ENCODE peak calls at places on chromosomes 7 and 10, in seven cellular contexts. H is vagina, Q is HepG2, S is Panc1, X is esophagus muscularis mucosa, P is transverse colon, I is SK-N-SH. N is an unnamed sample. For H3K36me3, the result is how much of the 10 kb centered on the place peaks cover.

GRCh38 chr7:80611353-80611752 is 27.1 kb upstream of the CD36 start:
- DNase-seq in X (no peak), P (no peak), S (no peak), I (no peak), H (no peak), Q (no peak), N (no peak)

GRCh38 chr10:50552308-50552707 is 71.4 kb downstream of the SGMS1 start:
- DNase-seq in X (no peak), P (no peak), H (no peak), S (no peak), I (no peak), Q (no peak), N (no peak)

GRCh38 chr7:148501707-148502139 is 88.8 kb upstream of the C7orf33 start:
- DNase-seq in X (peak), Q (no peak), H (no peak), I (no peak), P (peak), S (no peak), N (no peak)

GRCh38 chr7:113873554-113874151 is 45.2 kb downstream of the PPP1R3A start:
- DNase-seq in H (no peak), I (no peak), X (no peak), P (no peak), Q (no peak), S (no peak), N (no peak)

GRCh38 chr7:100040575-100040974 is 9.0 kb upstream of the ZSCAN21 start:
- DNase-seq in S (no peak), H (no peak), X (no peak), P (no peak), I (no peak), Q (no peak), N (no peak)

GRCh38 chr7:3453398-3453797 is 152.3 kb downstream of the SDK1 start:
- DNase-seq in I (no peak), H (no peak), P (no peak), S (no peak), X (no peak), Q (no peak), N (no peak)

GRCh38 chr7:44212581-44213184 is 11.9 kb downstream of the YKT6 start:
- DNase-seq in Q (no peak), P (no peak), I (no peak), S (no peak), H (no peak), X (no peak), N (no peak)

GRCh38 chr10:34178756-34179155 is 636.3 kb downstream of the PARD3 start:
- DNase-seq in X (no peak), S (no peak), I (no peak), P (no peak), H (no peak), Q (no peak), N (no peak)

GRCh38 chr7:151134743-151135524 is 32.6 kb downstream of the GBX1 start:
- DNase-seq in S (no peak), H (no peak), X (no peak), P (no peak), Q (no peak), I (no peak), N (no peak)

GRCh38 chr10:6177880-6178281 is 24.9 kb upstream of the PFKFB3 start:
- DNase-seq in Q (no peak), H (no peak), P (no peak), X (no peak), I (peak), S (no peak), N (no peak)
- TF ChIP-seq POLR2AphosphoS5 in Q (no peak), H (no peak), P (no peak), X (no peak), I (no peak), S (no peak), N (no peak)

GRCh38 chr10:28111712-28112111 is 112.8 kb upstream of the ODAD2 start:
- DNase-seq in I (no peak), P (no peak), H (no peak), S (no peak), Q (no peak), X (no peak), N (no peak)
- H3K4me3 ChIP-seq in I (no peak), P (no peak), H (no peak), S (no peak), Q (no peak), X (no peak), N (no peak)

GRCh38 chr10:24149640-24150039 is 59.3 kb upstream of the KIAA1217 start:
- DNase-seq in I (no peak), S (no peak), H (no peak), P (no peak), Q (no peak), X (no peak), N (no peak)

GRCh38 chr10:24153537-24153936 is 55.4 kb upstream of the KIAA1217 start:
- DNase-seq in X (peak), P (no peak), H (no peak), Q (no peak), S (no peak), I (peak), N (no peak)

GRCh38 chr10:24150853-24151252 is 58.1 kb upstream of the KIAA1217 start:
- DNase-seq in Q (no peak), P (no peak), I (no peak), H (no peak), S (no peak), X (peak), N (no peak)

GRCh38 chr10:24156686-24157085 is 52.3 kb upstream of the KIAA1217 start:
- DNase-seq in Q (no peak), S (no peak), X (no peak), H (no peak), I (no peak), P (no peak), N (no peak)

DNA sequence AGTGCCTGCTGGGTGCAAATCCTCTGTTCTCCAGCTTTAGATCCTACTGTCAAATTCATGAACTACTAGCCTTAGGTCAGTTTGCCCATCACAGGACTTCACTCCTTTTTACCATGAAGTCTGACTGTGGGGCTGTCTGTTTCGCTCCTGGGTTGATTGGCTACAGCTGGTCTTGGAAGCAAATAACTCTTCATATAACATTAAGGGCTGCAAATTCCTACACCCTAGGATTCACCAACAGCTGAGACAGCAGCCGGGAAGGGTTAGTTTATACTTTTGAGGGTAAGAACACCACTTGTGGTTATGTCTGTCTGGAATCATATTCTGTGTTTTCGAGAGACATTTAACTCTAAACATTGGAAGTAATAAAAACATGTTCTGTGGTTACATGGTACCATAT is 55.9 kb upstream of the KIAA1217 start:
- DNase-seq in S (no peak), Q (no peak), P (no peak), I (no peak), X (peak), H (no peak), N (no peak)
- H3K36me3 ChIP-seq in S (under half), Q (under half), P (under half), I (under half), X (under half), H (under half), N (under half)

GRCh38 chr7:73830872-73831655 is at the start of gene CLDN4:
- DNase-seq in Q (peak), X (no peak), I (no peak), H (no peak), S (peak), P (peak), N (no peak)
- TF ChIP-seq POLR2AphosphoS5 in Q (peak), X (no peak), I (no peak), H (peak), S (peak), P (peak), N (no peak)

N was measured in SK-N-MC.